ENCODE peak calls at places on chromosomes 11 and 22, in ten cellular contexts. One of them, this sample, is unnamed.

GRCh38 chr11:131977231-131977630 is 606.8 kb downstream of the NTM start:
- DNase-seq in activated naive CD8-positive, alpha-beta T cell treated with anti-CD3 and anti-CD28 coated beads, Interleukin-2, amount 50 U/mL, for 16 hours: no peak
- DNase-seq in ELF-1: peak
- DNase-seq in OCI-LY7: no peak
- DNase-seq in T-cell: no peak
- DNase-seq in body of pancreas: no peak
- DNase-seq in left ventricle myocardium superior: no peak
- DNase-seq in ACHN: peak
- DNase-seq in anterior cingulate cortex: no peak
- DNase-seq in non-pigmented ciliary epithelial cell: peak
- DNase-seq in this sample: peak

GRCh38 chr11:134289167-134289566 is 13.0 kb downstream of the GLB1L3 start:
- DNase-seq in activated naive CD8-positive, alpha-beta T cell treated with anti-CD3 and anti-CD28 coated beads, Interleukin-2, amount 50 U/mL, for 16 hours: no peak
- DNase-seq in ELF-1: no peak
- DNase-seq in OCI-LY7: no peak
- DNase-seq in T-cell: no peak
- DNase-seq in body of pancreas: no peak
- DNase-seq in left ventricle myocardium superior: no peak
- DNase-seq in ACHN: no peak
- DNase-seq in anterior cingulate cortex: no peak
- DNase-seq in non-pigmented ciliary epithelial cell: no peak
- DNase-seq in this sample: no peak

GRCh38 chr11:130120045-130120444 is 39.5 kb upstream of the ST14 start:
- DNase-seq in activated naive CD8-positive, alpha-beta T cell treated with anti-CD3 and anti-CD28 coated beads, Interleukin-2, amount 50 U/mL, for 16 hours: no peak
- DNase-seq in ELF-1: no peak
- DNase-seq in OCI-LY7: no peak
- DNase-seq in T-cell: no peak
- DNase-seq in body of pancreas: no peak
- DNase-seq in left ventricle myocardium superior: no peak
- DNase-seq in ACHN: no peak
- DNase-seq in anterior cingulate cortex: no peak
- DNase-seq in non-pigmented ciliary epithelial cell: no peak
- DNase-seq in this sample: no peak

GRCh38 chr22:38177044-38177443 is 4.6 kb downstream of the PLA2G6 start:
- DNase-seq in activated naive CD8-positive, alpha-beta T cell treated with anti-CD3 and anti-CD28 coated beads, Interleukin-2, amount 50 U/mL, for 16 hours: no peak
- DNase-seq in ELF-1: no peak
- DNase-seq in OCI-LY7: no peak
- DNase-seq in T-cell: no peak
- DNase-seq in body of pancreas: no peak
- DNase-seq in left ventricle myocardium superior: no peak
- DNase-seq in ACHN: no peak
- DNase-seq in anterior cingulate cortex: no peak
- DNase-seq in non-pigmented ciliary epithelial cell: no peak
- DNase-seq in this sample: no peak

GRCh38 chr11:75668508-75669297 is at the start of gene MAP6:
- DNase-seq in activated naive CD8-positive, alpha-beta T cell treated with anti-CD3 and anti-CD28 coated beads, Interleukin-2, amount 50 U/mL, for 16 hours: no peak
- DNase-seq in ELF-1: peak
- DNase-seq in OCI-LY7: no peak
- DNase-seq in T-cell: no peak
- DNase-seq in body of pancreas: no peak
- DNase-seq in left ventricle myocardium superior: peak
- DNase-seq in ACHN: no peak
- DNase-seq in anterior cingulate cortex: peak
- DNase-seq in non-pigmented ciliary epithelial cell: no peak
- DNase-seq in this sample: peak

GRCh38 chr11:68449951-68450350 is 10.6 kb upstream of the PPP6R3 start:
- DNase-seq in activated naive CD8-positive, alpha-beta T cell treated with anti-CD3 and anti-CD28 coated beads, Interleukin-2, amount 50 U/mL, for 16 hours: no peak
- DNase-seq in ELF-1: no peak
- DNase-seq in OCI-LY7: no peak
- DNase-seq in T-cell: no peak
- DNase-seq in body of pancreas: no peak
- DNase-seq in left ventricle myocardium superior: no peak
- DNase-seq in ACHN: no peak
- DNase-seq in anterior cingulate cortex: no peak
- DNase-seq in non-pigmented ciliary epithelial cell: no peak
- DNase-seq in this sample: no peak

GRCh38 chr11:118142081-118142480 is 10.5 kb downstream of the SCN4B start:
- DNase-seq in activated naive CD8-positive, alpha-beta T cell treated with anti-CD3 and anti-CD28 coated beads, Interleukin-2, amount 50 U/mL, for 16 hours: no peak
- DNase-seq in ELF-1: no peak
- DNase-seq in OCI-LY7: no peak
- DNase-seq in T-cell: no peak
- DNase-seq in body of pancreas: no peak
- DNase-seq in left ventricle myocardium superior: no peak
- DNase-seq in ACHN: peak
- DNase-seq in anterior cingulate cortex: no peak
- DNase-seq in non-pigmented ciliary epithelial cell: no peak
- DNase-seq in this sample: no peak

GRCh38 chr11:2868604-2869526 is 16.7 kb downstream of the CDKN1C start:
- DNase-seq in activated naive CD8-positive, alpha-beta T cell treated with anti-CD3 and anti-CD28 coated beads, Interleukin-2, amount 50 U/mL, for 16 hours: no peak
- DNase-seq in ELF-1: peak
- DNase-seq in OCI-LY7: no peak
- DNase-seq in T-cell: no peak
- DNase-seq in body of pancreas: no peak
- DNase-seq in left ventricle myocardium superior: no peak
- DNase-seq in ACHN: no peak
- DNase-seq in anterior cingulate cortex: peak
- DNase-seq in non-pigmented ciliary epithelial cell: no peak
- DNase-seq in this sample: no peak

GRCh38 chr11:61055776-61056175 is 46.5 kb upstream of the CD5 start:
- DNase-seq in activated naive CD8-positive, alpha-beta T cell treated with anti-CD3 and anti-CD28 coated beads, Interleukin-2, amount 50 U/mL, for 16 hours: no peak
- DNase-seq in ELF-1: no peak
- DNase-seq in OCI-LY7: no peak
- DNase-seq in T-cell: no peak
- DNase-seq in body of pancreas: no peak
- DNase-seq in left ventricle myocardium superior: no peak
- DNase-seq in ACHN: no peak
- DNase-seq in anterior cingulate cortex: no peak
- DNase-seq in non-pigmented ciliary epithelial cell: no peak
- DNase-seq in this sample: no peak

GRCh38 chr11:78916759-78917158 is 342.1 kb upstream of the NARS2 start:
- DNase-seq in activated naive CD8-positive, alpha-beta T cell treated with anti-CD3 and anti-CD28 coated beads, Interleukin-2, amount 50 U/mL, for 16 hours: no peak
- DNase-seq in ELF-1: no peak
- DNase-seq in OCI-LY7: no peak
- DNase-seq in T-cell: no peak
- DNase-seq in body of pancreas: no peak
- DNase-seq in left ventricle myocardium superior: no peak
- DNase-seq in ACHN: no peak
- DNase-seq in anterior cingulate cortex: no peak
- DNase-seq in non-pigmented ciliary epithelial cell: no peak
- DNase-seq in this sample: no peak

GRCh38 chr11:117418685-117419084 is 91.0 kb downstream of the CEP164 start:
- DNase-seq in activated naive CD8-positive, alpha-beta T cell treated with anti-CD3 and anti-CD28 coated beads, Interleukin-2, amount 50 U/mL, for 16 hours: no peak
- DNase-seq in ELF-1: no peak
- DNase-seq in OCI-LY7: no peak
- DNase-seq in T-cell: no peak
- DNase-seq in body of pancreas: no peak
- DNase-seq in left ventricle myocardium superior: no peak
- DNase-seq in ACHN: no peak
- DNase-seq in anterior cingulate cortex: no peak
- DNase-seq in non-pigmented ciliary epithelial cell: no peak
- DNase-seq in this sample: no peak

GRCh38 chr11:10993186-10993585 is 135.3 kb upstream of the ZBED5 start:
- DNase-seq in activated naive CD8-positive, alpha-beta T cell treated with anti-CD3 and anti-CD28 coated beads, Interleukin-2, amount 50 U/mL, for 16 hours: no peak
- DNase-seq in ELF-1: no peak
- DNase-seq in OCI-LY7: no peak
- DNase-seq in T-cell: no peak
- DNase-seq in body of pancreas: no peak
- DNase-seq in left ventricle myocardium superior: no peak
- DNase-seq in ACHN: no peak
- DNase-seq in anterior cingulate cortex: no peak
- DNase-seq in non-pigmented ciliary epithelial cell: no peak
- DNase-seq in this sample: no peak

GRCh38 chr11:1050581-1051355 is 14.2 kb upstream of the MUC6 start:
- DNase-seq in activated naive CD8-positive, alpha-beta T cell treated with anti-CD3 and anti-CD28 coated beads, Interleukin-2, amount 50 U/mL, for 16 hours: peak
- DNase-seq in ELF-1: peak
- DNase-seq in OCI-LY7: peak
- DNase-seq in T-cell: peak
- DNase-seq in body of pancreas: peak
- DNase-seq in left ventricle myocardium superior: peak
- DNase-seq in ACHN: peak
- DNase-seq in anterior cingulate cortex: no peak
- DNase-seq in non-pigmented ciliary epithelial cell: no peak
- DNase-seq in this sample: peak

GRCh38 chr11:11641581-11641980 is 19.8 kb upstream of the GALNT18 start:
- DNase-seq in activated naive CD8-positive, alpha-beta T cell treated with anti-CD3 and anti-CD28 coated beads, Interleukin-2, amount 50 U/mL, for 16 hours: no peak
- DNase-seq in ELF-1: no peak
- DNase-seq in OCI-LY7: no peak
- DNase-seq in T-cell: no peak
- DNase-seq in body of pancreas: no peak
- DNase-seq in left ventricle myocardium superior: no peak
- DNase-seq in ACHN: no peak
- DNase-seq in anterior cingulate cortex: no peak
- DNase-seq in non-pigmented ciliary epithelial cell: no peak
- DNase-seq in this sample: no peak

GRCh38 chr22:32050678-32051515 is 7.8 kb downstream of the SLC5A1 start:
- DNase-seq in activated naive CD8-positive, alpha-beta T cell treated with anti-CD3 and anti-CD28 coated beads, Interleukin-2, amount 50 U/mL, for 16 hours: peak
- DNase-seq in ELF-1: peak
- DNase-seq in OCI-LY7: no peak
- DNase-seq in T-cell: peak
- DNase-seq in body of pancreas: peak
- DNase-seq in left ventricle myocardium superior: peak
- DNase-seq in ACHN: peak
- DNase-seq in anterior cingulate cortex: no peak
- DNase-seq in non-pigmented ciliary epithelial cell: peak
- DNase-seq in this sample: peak

GRCh38 chr22:49398115-49398514 is 429.6 kb downstream of the BRD1 start:
- DNase-seq in activated naive CD8-positive, alpha-beta T cell treated with anti-CD3 and anti-CD28 coated beads, Interleukin-2, amount 50 U/mL, for 16 hours: no peak
- DNase-seq in ELF-1: no peak
- DNase-seq in OCI-LY7: no peak
- DNase-seq in T-cell: no peak
- DNase-seq in body of pancreas: no peak
- DNase-seq in left ventricle myocardium superior: no peak
- DNase-seq in ACHN: no peak
- DNase-seq in anterior cingulate cortex: no peak
- DNase-seq in non-pigmented ciliary epithelial cell: no peak
- DNase-seq in this sample: no peak

GRCh38 chr22:35312198-35313059 is 12.7 kb downstream of the TOM1 start:
- DNase-seq in activated naive CD8-positive, alpha-beta T cell treated with anti-CD3 and anti-CD28 coated beads, Interleukin-2, amount 50 U/mL, for 16 hours: no peak
- DNase-seq in ELF-1: no peak
- DNase-seq in OCI-LY7: no peak
- DNase-seq in T-cell: no peak
- DNase-seq in body of pancreas: peak
- DNase-seq in left ventricle myocardium superior: peak
- DNase-seq in ACHN: peak
- DNase-seq in anterior cingulate cortex: no peak
- DNase-seq in non-pigmented ciliary epithelial cell: no peak
- DNase-seq in this sample: no peak

GRCh38 chr22:27761652-27762051 is 39.9 kb downstream of the MN1 start:
- DNase-seq in activated naive CD8-positive, alpha-beta T cell treated with anti-CD3 and anti-CD28 coated beads, Interleukin-2, amount 50 U/mL, for 16 hours: no peak
- DNase-seq in ELF-1: no peak
- DNase-seq in OCI-LY7: no peak
- DNase-seq in T-cell: no peak
- DNase-seq in body of pancreas: no peak
- DNase-seq in left ventricle myocardium superior: no peak
- DNase-seq in ACHN: no peak
- DNase-seq in anterior cingulate cortex: no peak
- DNase-seq in non-pigmented ciliary epithelial cell: no peak
- DNase-seq in this sample: no peak

GRCh38 chr11:111450480-111451320 is 61.5 kb downstream of the BTG4 start:
- DNase-seq in activated naive CD8-positive, alpha-beta T cell treated with anti-CD3 and anti-CD28 coated beads, Interleukin-2, amount 50 U/mL, for 16 hours: no peak
- DNase-seq in ELF-1: no peak
- DNase-seq in OCI-LY7: peak
- DNase-seq in T-cell: no peak
- DNase-seq in body of pancreas: no peak
- DNase-seq in left ventricle myocardium superior: no peak
- DNase-seq in ACHN: no peak
- DNase-seq in anterior cingulate cortex: no peak
- DNase-seq in non-pigmented ciliary epithelial cell: no peak
- DNase-seq in this sample: no peak

GRCh38 chr11:79092791-79093313 is 348.0 kb downstream of the TENM4 start:
- DNase-seq in activated naive CD8-positive, alpha-beta T cell treated with anti-CD3 and anti-CD28 coated beads, Interleukin-2, amount 50 U/mL, for 16 hours: no peak
- DNase-seq in ELF-1: no peak
- DNase-seq in OCI-LY7: peak
- DNase-seq in T-cell: no peak
- DNase-seq in body of pancreas: peak
- DNase-seq in left ventricle myocardium superior: peak
- DNase-seq in ACHN: no peak
- DNase-seq in anterior cingulate cortex: no peak
- DNase-seq in non-pigmented ciliary epithelial cell: peak
- DNase-seq in this sample: no peak

GRCh38 chr22:35842954-35843353 is 125.3 kb downstream of the APOL5 start:
- DNase-seq in activated naive CD8-positive, alpha-beta T cell treated with anti-CD3 and anti-CD28 coated beads, Interleukin-2, amount 50 U/mL, for 16 hours: no peak
- DNase-seq in ELF-1: peak
- DNase-seq in OCI-LY7: peak
- DNase-seq in T-cell: no peak
- DNase-seq in body of pancreas: peak
- DNase-seq in left ventricle myocardium superior: no peak
- DNase-seq in ACHN: peak
- DNase-seq in anterior cingulate cortex: no peak
- DNase-seq in non-pigmented ciliary epithelial cell: no peak
- DNase-seq in this sample: peak

GRCh38 chr22:32411829-32412592 is at the start of gene RTCB:
- DNase-seq in activated naive CD8-positive, alpha-beta T cell treated with anti-CD3 and anti-CD28 coated beads, Interleukin-2, amount 50 U/mL, for 16 hours: peak
- DNase-seq in ELF-1: peak
- DNase-seq in OCI-LY7: peak
- DNase-seq in T-cell: peak
- DNase-seq in body of pancreas: peak
- DNase-seq in left ventricle myocardium superior: peak
- DNase-seq in ACHN: peak
- DNase-seq in anterior cingulate cortex: peak
- DNase-seq in non-pigmented ciliary epithelial cell: peak
- DNase-seq in this sample: peak

GRCh38 chr11:46271407-46271806 is 6.1 kb upstream of the CREB3L1 start:
- DNase-seq in activated naive CD8-positive, alpha-beta T cell treated with anti-CD3 and anti-CD28 coated beads, Interleukin-2, amount 50 U/mL, for 16 hours: no peak
- DNase-seq in ELF-1: no peak
- DNase-seq in OCI-LY7: no peak
- DNase-seq in T-cell: no peak
- DNase-seq in body of pancreas: no peak
- DNase-seq in left ventricle myocardium superior: no peak
- DNase-seq in ACHN: no peak
- DNase-seq in anterior cingulate cortex: no peak
- DNase-seq in non-pigmented ciliary epithelial cell: no peak
- DNase-seq in this sample: no peak

GRCh38 chr22:27809700-27810365 is 8.3 kb upstream of the MN1 start:
- DNase-seq in activated naive CD8-positive, alpha-beta T cell treated with anti-CD3 and anti-CD28 coated beads, Interleukin-2, amount 50 U/mL, for 16 hours: no peak
- DNase-seq in ELF-1: peak
- DNase-seq in OCI-LY7: no peak
- DNase-seq in T-cell: no peak
- DNase-seq in body of pancreas: no peak
- DNase-seq in left ventricle myocardium superior: no peak
- DNase-seq in ACHN: no peak
- DNase-seq in anterior cingulate cortex: no peak
- DNase-seq in non-pigmented ciliary epithelial cell: no peak
- DNase-seq in this sample: no peak

GRCh38 chr11:20963596-20963995 is 294.2 kb downstream of the NELL1 start:
- DNase-seq in activated naive CD8-positive, alpha-beta T cell treated with anti-CD3 and anti-CD28 coated beads, Interleukin-2, amount 50 U/mL, for 16 hours: no peak
- DNase-seq in ELF-1: no peak
- DNase-seq in OCI-LY7: no peak
- DNase-seq in T-cell: no peak
- DNase-seq in body of pancreas: no peak
- DNase-seq in left ventricle myocardium superior: no peak
- DNase-seq in ACHN: no peak
- DNase-seq in anterior cingulate cortex: no peak
- DNase-seq in non-pigmented ciliary epithelial cell: no peak
- DNase-seq in this sample: no peak

GRCh38 chr22:46275455-46276129 is 7.8 kb downstream of the TTC38 start:
- DNase-seq in activated naive CD8-positive, alpha-beta T cell treated with anti-CD3 and anti-CD28 coated beads, Interleukin-2, amount 50 U/mL, for 16 hours: no peak
- DNase-seq in ELF-1: no peak
- DNase-seq in OCI-LY7: peak
- DNase-seq in T-cell: no peak
- DNase-seq in body of pancreas: no peak
- DNase-seq in left ventricle myocardium superior: no peak
- DNase-seq in ACHN: no peak
- DNase-seq in anterior cingulate cortex: no peak
- DNase-seq in non-pigmented ciliary epithelial cell: no peak
- DNase-seq in this sample: no peak

GRCh38 chr11:120186799-120187591 is 23.8 kb upstream of the OAF start:
- DNase-seq in activated naive CD8-positive, alpha-beta T cell treated with anti-CD3 and anti-CD28 coated beads, Interleukin-2, amount 50 U/mL, for 16 hours: no peak
- DNase-seq in ELF-1: no peak
- DNase-seq in OCI-LY7: no peak
- DNase-seq in T-cell: no peak
- DNase-seq in body of pancreas: peak
- DNase-seq in left ventricle myocardium superior: no peak
- DNase-seq in ACHN: no peak
- DNase-seq in anterior cingulate cortex: no peak
- DNase-seq in non-pigmented ciliary epithelial cell: no peak
- DNase-seq in this sample: no peak

GRCh38 chr11:35298369-35298768 is 121.0 kb downstream of the SLC1A2 start:
- DNase-seq in activated naive CD8-positive, alpha-beta T cell treated with anti-CD3 and anti-CD28 coated beads, Interleukin-2, amount 50 U/mL, for 16 hours: no peak
- DNase-seq in ELF-1: no peak
- DNase-seq in OCI-LY7: no peak
- DNase-seq in T-cell: no peak
- DNase-seq in body of pancreas: no peak
- DNase-seq in left ventricle myocardium superior: no peak
- DNase-seq in ACHN: no peak
- DNase-seq in anterior cingulate cortex: no peak
- DNase-seq in non-pigmented ciliary epithelial cell: no peak
- DNase-seq in this sample: no peak

This sample was measured in iPS-NIHi11.